ENCODE peak calls at places on chromosome 15, in four cellular contexts. S is K562, C is HepG2, U is GM12878. F is an unnamed sample.

GRCh38 chr15:52329980-52330379 is 34.4 kb upstream of the MYO5C start:
- DNase-seq in S (no peak), C (no peak), U (no peak), F (no peak)

GRCh38 chr15:61374848-61375247 is 145.7 kb upstream of the RORA start:
- DNase-seq in S (no peak), C (no peak), U (no peak), F (no peak)

GRCh38 chr15:79680721-79681120 is 216.1 kb downstream of the MTHFS start:
- DNase-seq in S (no peak), C (no peak), U (peak), F (no peak)

GRCh38 chr15:89654847-89655805 is at the start of gene KIF7:
- DNase-seq in S (peak), C (peak), U (no peak), F (peak)

GRCh38 chr15:56291741-56292140 is 48.1 kb upstream of the RFX7 start:
- DNase-seq in S (no peak), C (no peak), U (no peak), F (no peak)

GRCh38 chr15:60155661-60156060 is 151.6 kb downstream of the FOXB1 start:
- DNase-seq in S (no peak), C (no peak), U (no peak), F (no peak)

GRCh38 chr15:60344987-60345386 is 52.8 kb downstream of the ANXA2 start:
- DNase-seq in S (no peak), C (no peak), U (no peak), F (no peak)

GRCh38 chr15:58521293-58521991 is 89.7 kb downstream of the LIPC start:
- DNase-seq in S (peak), C (peak), U (no peak), F (peak)

GRCh38 chr15:81221449-81221848 is 24.8 kb downstream of the IL16 start:
- DNase-seq in S (no peak), C (no peak), U (no peak), F (no peak)

DNA sequence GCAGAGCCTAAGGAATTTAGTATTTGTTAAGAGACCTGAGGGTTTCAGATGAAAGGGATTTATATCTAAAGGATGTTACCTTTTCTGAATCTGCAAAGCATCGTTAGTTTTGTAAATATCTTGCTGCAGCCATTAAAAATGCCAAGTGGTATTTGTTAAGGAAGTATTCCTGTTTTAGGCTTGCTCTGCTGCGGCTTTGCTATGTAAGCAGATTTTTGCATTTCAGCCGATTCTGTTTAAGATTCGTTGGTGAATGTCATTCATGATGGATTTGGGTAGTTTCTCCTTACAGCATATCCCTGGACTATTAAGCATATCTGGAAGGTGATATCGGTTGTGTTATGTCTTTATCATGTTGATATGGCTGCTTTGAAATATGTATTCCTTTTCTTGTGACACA is 1.0 kb downstream of the USP8 start:
- DNase-seq in S (peak), C (no peak), U (no peak), F (no peak)
- TF ChIP-seq MAX in S (no peak), C (no peak), U (no peak), F (no peak)

GRCh38 chr15:65829150-65829764 is 37.2 kb upstream of the DENND4A start:
- DNase-seq in S (peak), C (peak), U (no peak), F (no peak)
- TF ChIP-seq NR2C2 in S (no peak), C (no peak), U (no peak), F (no peak)

DNA sequence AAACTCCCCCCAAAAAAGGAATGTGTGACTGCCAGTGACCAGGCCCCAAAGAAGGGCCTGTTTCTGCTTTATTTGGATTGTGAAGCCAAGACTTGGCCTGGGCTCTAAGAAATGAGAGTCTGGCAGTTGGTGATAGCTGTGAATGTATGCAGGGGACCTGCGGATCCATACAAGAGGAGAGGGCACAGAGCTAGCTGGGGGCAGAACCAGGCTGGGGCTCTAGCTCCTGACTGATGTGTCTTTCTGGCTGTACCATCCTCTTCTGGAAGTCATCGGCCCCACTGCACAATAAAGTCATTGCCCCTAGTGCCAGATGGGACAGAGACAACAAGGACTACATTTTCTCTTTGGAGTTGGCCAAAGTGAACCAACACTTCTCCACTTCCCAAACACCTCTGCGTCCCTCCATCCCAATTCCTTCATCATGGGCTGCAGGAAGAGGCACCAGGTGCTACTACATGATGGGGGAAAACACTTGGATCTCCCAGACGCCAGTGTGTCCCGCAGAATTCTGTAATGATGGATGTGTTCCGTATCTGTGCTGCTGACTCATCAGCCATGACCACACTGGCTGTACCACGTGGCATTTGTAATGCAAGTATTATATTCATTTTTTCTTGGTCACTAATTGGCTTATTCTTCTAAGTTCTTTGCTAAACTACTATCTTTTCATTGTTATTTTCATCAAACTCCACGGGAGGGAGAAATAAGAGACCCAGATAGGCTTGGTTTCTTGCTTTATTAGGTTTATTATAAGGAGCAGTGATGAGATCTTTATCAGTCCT is 1.7 kb upstream of the PLA2G4F start:
- DNase-seq in S (peak), C (no peak), U (no peak), F (no peak)
- TF ChIP-seq ETV6 in S (no peak), C (no peak), U (no peak), F (no peak)

DNA sequence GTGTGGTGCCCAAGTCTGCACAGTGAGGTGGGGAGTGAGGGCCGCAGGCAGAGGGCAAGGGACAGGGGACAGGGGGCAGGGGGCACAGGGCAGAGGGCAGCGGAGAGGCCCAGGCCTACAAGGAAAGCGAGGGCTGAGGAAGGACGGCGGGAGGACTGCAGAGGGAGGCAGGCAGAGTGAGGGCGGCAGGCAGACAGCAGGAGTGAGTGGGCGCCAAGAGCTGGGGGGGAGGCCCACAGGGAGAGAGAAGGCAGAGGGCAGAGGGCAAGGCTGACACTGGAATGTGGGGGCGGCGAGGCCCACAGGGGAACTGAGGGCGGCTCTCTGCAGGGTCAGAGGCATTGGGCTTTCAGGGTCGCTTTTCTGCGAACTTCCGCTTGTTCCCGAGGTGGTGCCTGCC is 267.8 kb upstream of the NDN start:
- DNase-seq in S (no peak), C (no peak), U (no peak), F (no peak)
- TF ChIP-seq MAX in S (no peak), C (no peak), U (no peak), F (no peak)

GRCh38 chr15:25701716-25702465 is 161.2 kb downstream of the ATP10A start:
- DNase-seq in S (no peak), C (no peak), U (no peak), F (no peak)
- TF ChIP-seq NR2C2 in S (no peak), C (no peak), U (no peak), F (no peak)

GRCh38 chr15:39828374-39828931 is 45.8 kb upstream of the FSIP1 start:
- DNase-seq in S (no peak), C (no peak), U (no peak), F (no peak)
- TF ChIP-seq ETV6 in S (no peak), C (no peak), U (no peak), F (no peak)

GRCh38 chr15:70835826-70836225 is 18.1 kb downstream of the LARP6 start:
- DNase-seq in S (no peak), C (no peak), U (no peak), F (no peak)

GRCh38 chr15:70834999-70835398 is 19.0 kb downstream of the LARP6 start:
- DNase-seq in S (no peak), C (no peak), U (no peak), F (no peak)

GRCh38 chr15:70832176-70832575 is 21.8 kb downstream of the LARP6 start:
- DNase-seq in S (no peak), C (no peak), U (no peak), F (no peak)

GRCh38 chr15:70835415-70835814 is 18.5 kb downstream of the LARP6 start:
- DNase-seq in S (no peak), C (no peak), U (no peak), F (no peak)

GRCh38 chr15:70833897-70834765 is 19.8 kb downstream of the LARP6 start:
- DNase-seq in S (no peak), C (peak), U (no peak), F (no peak)
- TF ChIP-seq MAX in S (no peak), C (no peak), U (no peak), F (no peak)

F was measured in WTC11.